ENCODE peak calls at places on chromosomes 2 and 18, in seven cellular contexts. P is amniotic stem cell; G is naive thymus-derived CD8-positive, alpha-beta T cell; V is M059J; A is GM13976; O is lung microvascular endothelial cell; T is T-helper 2 cell. D is an unnamed sample.

GRCh38 chr2:393711-394696 is 106.1 kb upstream of the ALKAL2 start:
- DNase-seq in V (peak), P (no peak), O (peak), T (peak), G (peak), A (no peak), D (peak)

GRCh38 chr2:27965841-27966240 is 75.3 kb downstream of the BABAM2 start:
- DNase-seq in P (no peak), A (no peak), G (peak), T (peak), V (peak), O (no peak), D (no peak)

GRCh38 chr18:63336366-63337099 is 17.0 kb upstream of the BCL2 start:
- DNase-seq in G (no peak), P (peak), V (peak), O (peak), A (no peak), T (no peak), D (no peak)

GRCh38 chr2:109193807-109194702 is 65.0 kb downstream of the SH3RF3 start:
- DNase-seq in A (no peak), P (no peak), G (no peak), O (no peak), T (no peak), V (no peak), D (no peak)

GRCh38 chr18:74430811-74431571 is 26.1 kb downstream of the DIPK1C start:
- DNase-seq in V (no peak), P (no peak), O (no peak), T (no peak), G (no peak), A (no peak), D (no peak)

GRCh38 chr18:12044591-12044990 is 49.1 kb upstream of the ANKRD62 start:
- DNase-seq in O (no peak), T (no peak), G (no peak), A (no peak), P (no peak), V (peak), D (no peak)

GRCh38 chr2:15984367-15985255 is 44.3 kb downstream of the MYCN start:
- DNase-seq in P (no peak), V (no peak), T (no peak), O (no peak), A (no peak), G (no peak), D (no peak)

GRCh38 chr2:128442053-128442751 is 123.5 kb upstream of the HS6ST1 start:
- DNase-seq in O (no peak), T (no peak), V (no peak), G (no peak), P (no peak), A (no peak), D (no peak)

GRCh38 chr2:86223682-86224560 is 24.7 kb downstream of the MRPL35 start:
- DNase-seq in V (peak), G (no peak), P (no peak), O (no peak), A (no peak), T (no peak), D (no peak)

GRCh38 chr18:3410273-3410672 is 39.7 kb upstream of the TGIF1 start:
- DNase-seq in O (no peak), A (no peak), V (no peak), T (no peak), P (no peak), G (no peak), D (no peak)

D was measured in SK-N-MC.